ENCODE peak calls at places on chromosome X, in four cellular contexts. One of them, this sample, is unnamed.

GRCh38 chrX:50072110-50072509 is 128.7 kb downstream of the AKAP4 start:
- DNase-seq in AG04450: no peak
- DNase-seq in tibial artery: no peak
- DNase-seq in right lobe of liver: no peak
- DNase-seq in this sample: no peak

GRCh38 chrX:10048076-10048475 is 80.9 kb downstream of the CLDN34 start:
- DNase-seq in right lobe of liver: no peak
- DNase-seq in AG04450: no peak
- DNase-seq in tibial artery: no peak
- DNase-seq in this sample: no peak

GRCh38 chrX:107348051-107348450 is 101.4 kb upstream of the FRMPD3 start:
- DNase-seq in AG04450: no peak
- DNase-seq in tibial artery: no peak
- DNase-seq in right lobe of liver: no peak
- DNase-seq in this sample: no peak

GRCh38 chrX:109952050-109952449 is 50.9 kb upstream of the TMEM164 start:
- DNase-seq in AG04450: no peak
- DNase-seq in tibial artery: no peak
- DNase-seq in right lobe of liver: no peak
- DNase-seq in this sample: no peak

GRCh38 chrX:53284684-53285447 is 3.5 kb upstream of the IQSEC2 start:
- DNase-seq in AG04450: no peak
- DNase-seq in right lobe of liver: peak; percentile 46
- DNase-seq in tibial artery: no peak
- DNase-seq in this sample: peak; percentile 64

GRCh38 chrX:39327255-39327654 is 526.0 kb downstream of the MID1IP1 start:
- DNase-seq in AG04450: no peak
- DNase-seq in tibial artery: no peak
- DNase-seq in right lobe of liver: no peak
- DNase-seq in this sample: no peak

GRCh38 chrX:19673334-19674040 is 158.2 kb upstream of the MAP3K15 start:
- DNase-seq in tibial artery: peak; percentile 65
- DNase-seq in AG04450: peak; percentile 85
- DNase-seq in right lobe of liver: peak; percentile 50
- DNase-seq in this sample: peak; percentile 80

GRCh38 chrX:8003147-8003883 is 76.1 kb upstream of the PNPLA4 start:
- DNase-seq in right lobe of liver: no peak
- DNase-seq in AG04450: no peak
- DNase-seq in tibial artery: no peak
- DNase-seq in this sample: no peak

GRCh38 chrX:3609800-3610199 is 103.6 kb downstream of the PRKX start:
- DNase-seq in tibial artery: no peak
- DNase-seq in AG04450: peak; percentile 55
- DNase-seq in right lobe of liver: no peak
- DNase-seq in this sample: no peak

GRCh38 chrX:143757887-143758286 is 37.3 kb upstream of the SPANXN2 start:
- DNase-seq in right lobe of liver: no peak
- DNase-seq in tibial artery: no peak
- DNase-seq in AG04450: no peak
- DNase-seq in this sample: no peak

GRCh38 chrX:106246511-106246910 is 78.4 kb downstream of the PWWP3B start:
- DNase-seq in right lobe of liver: no peak
- DNase-seq in tibial artery: no peak
- DNase-seq in AG04450: no peak
- DNase-seq in this sample: no peak

GRCh38 chrX:21932277-21932996 is 8.1 kb upstream of the SMS start:
- DNase-seq in right lobe of liver: no peak
- DNase-seq in AG04450: peak; percentile 43
- DNase-seq in tibial artery: peak; percentile 74
- DNase-seq in this sample: peak; percentile 67

GRCh38 chrX:47650164-47651042 is at the start of gene ELK1:
- DNase-seq in tibial artery: peak; percentile 98
- DNase-seq in right lobe of liver: peak; percentile 96
- DNase-seq in AG04450: peak; percentile 97
- DNase-seq in this sample: peak; percentile 98

GRCh38 chrX:105527759-105528158 is 294.6 kb upstream of the NRK start:
- DNase-seq in AG04450: no peak
- DNase-seq in tibial artery: no peak
- DNase-seq in right lobe of liver: no peak
- DNase-seq in this sample: no peak

GRCh38 chrX:39017716-39018115 is 216.5 kb downstream of the MID1IP1 start:
- DNase-seq in AG04450: no peak
- DNase-seq in right lobe of liver: no peak
- DNase-seq in tibial artery: no peak
- DNase-seq in this sample: no peak

GRCh38 chrX:331145-331771 is 12.7 kb upstream of the GTPBP6 start:
- DNase-seq in right lobe of liver: no peak
- DNase-seq in AG04450: no peak
- DNase-seq in tibial artery: peak; percentile 65
- DNase-seq in this sample: no peak

GRCh38 chrX:15151267-15152196 is 118.4 kb downstream of the ASB9 start:
- DNase-seq in right lobe of liver: no peak
- DNase-seq in AG04450: no peak
- DNase-seq in tibial artery: no peak
- DNase-seq in this sample: no peak

GRCh38 chrX:7108995-7109634 is 38.4 kb upstream of the STS start:
- DNase-seq in tibial artery: no peak
- DNase-seq in right lobe of liver: no peak
- DNase-seq in AG04450: no peak
- DNase-seq in this sample: no peak

GRCh38 chrX:132023117-132023895 is at the start of gene STK26:
- DNase-seq in right lobe of liver: peak; percentile 75
- DNase-seq in AG04450: no peak
- DNase-seq in tibial artery: peak; percentile 85
- DNase-seq in this sample: peak; percentile 61

GRCh38 chrX:154509455-154509854 is 6.6 kb downstream of the FAM3A start:
- DNase-seq in right lobe of liver: no peak
- DNase-seq in AG04450: no peak
- DNase-seq in tibial artery: no peak
- DNase-seq in this sample: no peak

GRCh38 chrX:292900-293897 is 12.0 kb downstream of the PLCXD1 start:
- DNase-seq in AG04450: no peak
- DNase-seq in tibial artery: no peak
- DNase-seq in right lobe of liver: peak; percentile 36
- DNase-seq in this sample: no peak

GRCh38 chrX:68868316-68868715 is 39.5 kb downstream of the EFNB1 start:
- DNase-seq in tibial artery: no peak
- DNase-seq in right lobe of liver: no peak
- DNase-seq in AG04450: no peak
- DNase-seq in this sample: no peak

GRCh38 chrX:72609313-72609712 is 36.7 kb upstream of the HDAC8 start:
- DNase-seq in right lobe of liver: no peak
- DNase-seq in tibial artery: no peak
- DNase-seq in AG04450: no peak
- DNase-seq in this sample: no peak
- TF ChIP-seq CTCF in right lobe of liver: peak; percentile 33
- TF ChIP-seq CTCF in tibial artery: no peak
- TF ChIP-seq CTCF in AG04450: peak; percentile 32
- TF ChIP-seq CTCF in this sample: no peak

GRCh38 chrX:136689441-136689840 is 41.5 kb downstream of the CD40LG start:
- DNase-seq in right lobe of liver: no peak
- DNase-seq in tibial artery: no peak
- DNase-seq in AG04450: no peak
- DNase-seq in this sample: no peak
- H3K27ac ChIP-seq in right lobe of liver: no peak overlapping the region
- H3K27ac ChIP-seq in tibial artery: no peak overlapping the region
- H3K27ac ChIP-seq in AG04450: peak overlapping the region; percentile 31
- H3K27ac ChIP-seq in this sample: no peak overlapping the region

GRCh38 chrX:30887721-30888120 is 1.3 kb downstream of the TAB3 start:
- DNase-seq in right lobe of liver: no peak
- DNase-seq in tibial artery: no peak
- DNase-seq in AG04450: no peak
- DNase-seq in this sample: no peak
- H3K4me3 ChIP-seq in right lobe of liver: peak overlapping the region; percentile 68
- H3K4me3 ChIP-seq in tibial artery: peak overlapping the region; percentile 92
- H3K4me3 ChIP-seq in AG04450: no peak overlapping the region
- H3K4me3 ChIP-seq in this sample: peak overlapping the region; percentile 71

GRCh38 chrX:78514852-78515251 is 144.3 kb downstream of the RTL3 start:
- DNase-seq in AG04450: no peak
- DNase-seq in tibial artery: no peak
- DNase-seq in right lobe of liver: no peak
- DNase-seq in this sample: no peak
- TF ChIP-seq CTCF in AG04450: no peak
- TF ChIP-seq CTCF in tibial artery: no peak
- TF ChIP-seq CTCF in right lobe of liver: no peak
- TF ChIP-seq CTCF in this sample: no peak

GRCh38 chrX:85052207-85052606 is 48.5 kb downstream of the APOOL start:
- DNase-seq in right lobe of liver: no peak
- DNase-seq in tibial artery: no peak
- DNase-seq in AG04450: no peak
- DNase-seq in this sample: no peak
- H3K27ac ChIP-seq in right lobe of liver: no peak overlapping the region
- H3K27ac ChIP-seq in tibial artery: peak overlapping the region; percentile 75
- H3K27ac ChIP-seq in AG04450: no peak overlapping the region
- H3K27ac ChIP-seq in this sample: peak overlapping the region; percentile 17

GRCh38 chrX:23782455-23782854 is 518 bp upstream of the SAT1 start:
- DNase-seq in AG04450: no peak
- DNase-seq in right lobe of liver: no peak
- DNase-seq in tibial artery: no peak
- DNase-seq in this sample: no peak
- H3K4me3 ChIP-seq in AG04450: peak overlapping the region; percentile 31
- H3K4me3 ChIP-seq in right lobe of liver: peak overlapping the region; percentile 39
- H3K4me3 ChIP-seq in tibial artery: peak overlapping the region; percentile 80
- H3K4me3 ChIP-seq in this sample: peak overlapping the region; percentile 8

GRCh38 chrX:56788717-56789122 is 59.7 kb downstream of the NBDY start:
- DNase-seq in right lobe of liver: peak; percentile 1
- DNase-seq in AG04450: no peak
- DNase-seq in tibial artery: no peak
- DNase-seq in this sample: no peak
- TF ChIP-seq CTCF in right lobe of liver: no peak
- TF ChIP-seq CTCF in AG04450: no peak
- TF ChIP-seq CTCF in tibial artery: peak; percentile 17
- TF ChIP-seq CTCF in this sample: no peak

GRCh38 chrX:150213481-150214030 is 149.6 kb upstream of the MAMLD1 start:
- DNase-seq in AG04450: no peak
- DNase-seq in tibial artery: no peak
- DNase-seq in right lobe of liver: no peak
- DNase-seq in this sample: no peak
- H3K27ac ChIP-seq in AG04450: no peak overlapping the region
- H3K27ac ChIP-seq in tibial artery: no peak overlapping the region
- H3K27ac ChIP-seq in right lobe of liver: no peak overlapping the region
- H3K27ac ChIP-seq in this sample: peak overlapping the region; percentile 59

This sample was measured in right atrium auricular region.